ENCODE peak calls at places on chromosomes 2 and 18, in five cellular contexts. E is A549, S is dorsolateral prefrontal cortex, H is tibial artery, O is fibroblast of mammary gland. R is an unnamed sample.

GRCh38 chr2:188853307-188853706 is 120.9 kb upstream of the COL3A1 start:
- DNase-seq in E (no peak), S (no peak), H (no peak), O (peak), R (no peak)

GRCh38 chr2:55556809-55557208 is 37.3 kb downstream of the CFAP36 start:
- DNase-seq in E (no peak), S (peak), H (peak), O (no peak), R (no peak)

GRCh38 chr2:111030271-111030891 is 90.3 kb upstream of the BCL2L11 start:
- DNase-seq in E (no peak), S (no peak), H (no peak), O (no peak), R (no peak)

GRCh38 chr18:52682260-52682659 is 342.3 kb downstream of the DCC start:
- DNase-seq in E (no peak), S (no peak), H (no peak), O (no peak), R (no peak)

GRCh38 chr2:197598450-197598849 is 76.9 kb downstream of the RFTN2 start:
- DNase-seq in E (no peak), S (no peak), H (no peak), O (no peak), R (no peak)

GRCh38 chr2:215808996-215809395 is 204.4 kb downstream of the MREG start:
- DNase-seq in E (no peak), S (no peak), H (no peak), O (no peak), R (no peak)

GRCh38 chr2:1136807-1137663 is 186.4 kb downstream of the SNTG2 start:
- DNase-seq in E (no peak), S (no peak), H (no peak), O (no peak), R (no peak)

GRCh38 chr2:240384711-240385450 is 50.6 kb upstream of the GPC1 start:
- DNase-seq in E (peak), S (no peak), H (peak), O (no peak), R (no peak)

GRCh38 chr2:158144914-158145625 is 43.4 kb downstream of the UPP2 start:
- DNase-seq in E (no peak), S (no peak), H (no peak), O (no peak), R (no peak)

GRCh38 chr2:71460595-71461303 is 7.4 kb downstream of the DYSF start:
- DNase-seq in E (peak), S (no peak), H (no peak), O (peak), R (peak)

GRCh38 chr2:119476301-119477117 is 44.9 kb downstream of the TMEM37 start:
- DNase-seq in E (peak), S (peak), H (peak), O (peak), R (peak)

GRCh38 chr18:67417864-67418523 is 98.5 kb downstream of the DSEL start:
- DNase-seq in E (peak), S (no peak), H (no peak), O (peak), R (no peak)

GRCh38 chr2:75526842-75527241 is 33.9 kb downstream of the EVA1A start:
- DNase-seq in E (no peak), S (no peak), H (no peak), O (no peak), R (no peak)

GRCh38 chr2:75527676-75528075 is 33.1 kb downstream of the EVA1A start:
- DNase-seq in E (no peak), S (no peak), H (no peak), O (no peak), R (no peak)

GRCh38 chr2:75524276-75524911 is 36.3 kb downstream of the EVA1A start:
- DNase-seq in E (no peak), S (no peak), H (no peak), O (no peak), R (no peak)

GRCh38 chr2:75525434-75526308 is 35.1 kb downstream of the EVA1A start:
- DNase-seq in E (no peak), S (no peak), H (no peak), O (peak), R (no peak)

GRCh38 chr2:75528221-75528977 is 32.3 kb downstream of the EVA1A start:
- DNase-seq in E (peak), S (no peak), H (no peak), O (no peak), R (no peak)
- H3K4me3 ChIP-seq in E (no peak), S (no peak), H (no peak), O (no peak), R (no peak)

GRCh38 chr2:200042102-200042735 is 86.8 kb downstream of the MAIP1 start:
- DNase-seq in E (no peak), S (no peak), H (no peak), O (peak), R (no peak)

GRCh38 chr2:200039847-200040246 is 84.5 kb downstream of the MAIP1 start:
- DNase-seq in E (no peak), S (no peak), H (no peak), O (peak), R (no peak)

GRCh38 chr2:200042944-200043343 is 87.6 kb downstream of the MAIP1 start:
- DNase-seq in E (no peak), S (no peak), H (no peak), O (peak), R (no peak)

GRCh38 chr2:200040831-200041230 is 85.4 kb downstream of the MAIP1 start:
- DNase-seq in E (no peak), S (no peak), H (no peak), O (no peak), R (no peak)

DNA sequence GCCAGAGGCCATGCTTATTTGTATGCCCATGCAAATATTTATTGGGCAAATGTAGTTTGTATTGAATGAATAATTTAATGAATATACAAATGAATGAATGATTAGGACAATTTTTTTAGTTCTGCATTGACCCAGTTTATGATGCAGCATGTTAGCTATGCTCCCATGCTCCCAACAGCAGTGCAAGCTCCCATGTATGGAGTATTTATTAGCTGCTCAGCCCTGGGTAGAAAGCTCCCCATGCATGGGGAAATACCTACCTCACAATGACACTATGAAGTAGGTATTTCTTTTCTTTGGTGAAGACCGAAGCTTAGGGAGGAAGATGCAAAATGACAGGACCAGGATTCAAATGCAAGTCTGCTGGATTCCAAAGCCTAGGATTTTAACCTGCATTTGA is 84.9 kb downstream of the MAIP1 start:
- DNase-seq in E (no peak), S (no peak), H (no peak), O (peak), R (no peak)
- H3K4me3 ChIP-seq in E (no peak), S (no peak), H (no peak), O (no peak), R (no peak)

GRCh38 chr2:45013229-45014015 is 4.2 kb upstream of the SIX2 start:
- DNase-seq in E (no peak), S (no peak), H (no peak), O (no peak), R (no peak)
- H3K4me3 ChIP-seq in E (peak), S (peak), H (peak), O (peak), R (no peak)

DNA sequence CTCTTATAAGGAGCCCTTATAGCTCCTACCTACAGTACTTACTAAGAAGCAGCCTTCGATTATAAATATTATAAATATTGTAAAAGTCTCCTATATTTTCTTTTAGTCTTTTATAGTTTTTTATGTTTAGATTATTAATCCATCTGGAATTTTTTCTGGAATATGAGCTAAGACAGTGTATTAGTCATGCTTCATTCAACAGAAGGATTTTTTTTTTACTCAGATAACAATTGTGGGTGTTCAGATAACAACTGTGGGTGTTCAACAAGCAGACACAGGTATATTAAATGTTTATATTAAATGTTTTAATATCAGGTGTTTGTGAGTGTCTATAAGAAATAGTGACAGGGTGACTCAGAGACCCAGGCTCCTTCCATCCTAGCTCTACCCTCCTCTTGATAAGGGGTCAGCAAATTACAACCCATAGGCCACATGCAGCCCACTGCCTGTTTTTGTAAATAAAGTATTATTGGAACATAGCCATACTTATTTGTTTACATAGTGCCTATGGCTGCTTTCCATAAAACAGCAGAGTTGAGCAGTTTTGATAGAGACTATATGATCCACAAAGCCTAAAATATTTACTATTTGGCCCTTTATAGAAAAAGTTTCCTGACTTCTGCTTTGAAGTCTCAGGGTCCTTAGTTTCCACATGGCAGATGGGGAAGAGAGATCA is 4.4 kb upstream of the SPATS2L start:
- DNase-seq in E (no peak), S (no peak), H (no peak), O (peak), R (no peak)
- H3K4me3 ChIP-seq in E (no peak), S (no peak), H (no peak), O (no peak), R (peak)

DNA sequence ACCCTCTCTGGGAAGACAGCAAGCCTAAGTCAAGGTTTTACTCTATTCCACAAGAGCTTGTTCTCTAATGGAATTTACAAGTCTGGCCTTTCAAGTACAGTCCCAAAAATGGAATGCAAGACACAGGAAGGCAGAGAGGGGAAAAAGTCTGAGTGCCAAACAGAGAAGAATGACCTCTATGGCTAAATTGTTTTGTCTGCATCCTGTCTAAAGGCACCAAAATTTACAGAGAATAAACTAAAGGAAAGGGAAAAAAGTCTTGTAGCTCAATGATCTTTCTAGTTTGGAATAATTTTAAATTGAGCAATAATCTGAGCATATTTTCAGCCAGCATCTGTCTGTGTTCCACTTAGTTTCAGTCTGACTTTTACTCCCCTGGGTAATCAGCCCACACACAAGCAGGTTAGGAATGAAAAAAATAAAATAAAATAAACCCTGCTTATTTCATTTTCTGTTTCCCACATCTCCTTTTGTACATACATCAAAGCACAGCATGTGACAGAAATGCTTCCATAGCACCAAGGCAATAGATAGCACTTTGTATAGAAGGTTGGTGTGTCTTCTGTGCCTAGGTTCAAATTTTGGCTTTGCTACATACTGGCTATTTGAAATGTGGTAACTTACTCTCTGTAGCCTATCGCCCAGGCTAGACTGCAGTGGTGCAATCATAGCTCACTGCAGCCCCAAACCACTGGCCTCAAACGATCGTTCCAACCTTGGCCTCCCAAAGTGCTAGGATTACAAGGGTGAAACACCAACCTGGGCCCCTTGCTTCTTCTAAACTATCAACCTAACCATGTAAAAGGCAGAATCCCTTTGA is 105.1 kb downstream of the SLC8A1 start:
- DNase-seq in E (no peak), S (no peak), H (no peak), O (peak), R (no peak)
- H3K4me3 ChIP-seq in E (no peak), S (no peak), H (peak), O (no peak), R (no peak)

DNA sequence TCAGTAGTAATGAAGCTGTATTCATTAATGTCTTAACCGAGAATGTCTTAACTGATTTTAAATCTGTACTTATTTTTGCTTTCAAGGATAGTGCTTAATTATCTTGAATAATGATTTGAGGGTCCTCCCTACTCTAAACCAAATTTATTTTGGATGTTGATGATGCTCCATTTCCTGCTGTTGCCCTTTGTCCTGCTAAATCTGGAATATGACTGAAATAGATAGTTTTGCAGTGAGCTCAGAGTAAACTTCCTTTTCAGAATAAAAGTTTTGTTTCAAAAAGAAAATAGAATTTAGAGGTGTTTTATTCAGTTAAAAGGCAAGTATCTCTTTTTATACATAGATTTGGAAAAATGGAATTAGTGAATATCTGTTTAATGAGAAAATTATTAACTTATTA is 8.1 kb downstream of the NBEAL1 start:
- DNase-seq in E (no peak), S (no peak), H (no peak), O (peak), R (no peak)
- H3K4me3 ChIP-seq in E (no peak), S (no peak), H (peak), O (no peak), R (no peak)

GRCh38 chr2:232502901-232503791 is 15.5 kb upstream of the ECEL1 start:
- DNase-seq in E (peak), S (peak), H (no peak), O (peak), R (no peak)

GRCh38 chr2:232501794-232502499 is 14.3 kb upstream of the ECEL1 start:
- DNase-seq in E (no peak), S (no peak), H (no peak), O (no peak), R (no peak)

GRCh38 chr2:232503792-232504323 is 16.2 kb upstream of the ECEL1 start:
- DNase-seq in E (no peak), S (no peak), H (no peak), O (no peak), R (no peak)

GRCh38 chr2:232501331-232501771 is 13.7 kb upstream of the ECEL1 start:
- DNase-seq in E (no peak), S (no peak), H (no peak), O (no peak), R (no peak)

DNA sequence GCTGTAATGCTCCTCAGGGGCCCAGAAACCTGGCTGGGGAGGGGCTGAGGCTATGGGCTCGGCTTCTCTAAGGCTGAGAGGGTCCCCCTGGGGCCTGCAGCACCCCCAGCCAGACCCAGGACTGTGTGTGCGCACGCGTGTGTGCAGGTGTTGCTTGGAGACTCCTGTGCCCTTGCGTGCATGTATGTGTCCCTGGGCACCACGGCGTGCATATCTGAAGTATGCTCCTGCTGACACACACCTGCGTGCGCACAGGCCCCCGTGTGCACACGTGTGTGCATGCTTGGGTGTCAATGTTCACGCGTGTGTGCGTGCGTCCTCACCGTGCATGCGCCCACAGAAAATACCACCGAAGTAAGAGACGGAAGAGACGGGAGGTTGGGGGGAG is 14.9 kb upstream of the ECEL1 start:
- DNase-seq in E (no peak), S (no peak), H (no peak), O (peak), R (no peak)
- H3K4me3 ChIP-seq in E (peak), S (peak), H (peak), O (no peak), R (peak)

R was measured in Caco-2.